ENCODE peak calls at places on chromosomes 2 and 18, in ten cellular contexts. K is left ventricle myocardium inferior, B is astrocyte of the spinal cord, P is osteocyte, O is stomach, M is tibial nerve, J is coronary artery, S is GM12865, W is ovary, N is choroid plexus epithelial cell. F is an unnamed sample.

GRCh38 chr2:46183426-46183825 is 113.8 kb upstream of the EPAS1 start:
- DNase-seq in K (no peak), M (no peak), N (no peak), O (no peak), P (no peak), S (no peak), J (no peak), W (no peak), B (no peak), F (no peak)

GRCh38 chr2:222609391-222609790 is 46.5 kb downstream of the FARSB start:
- DNase-seq in K (no peak), W (no peak), B (no peak), J (no peak), O (no peak), S (no peak), N (peak; percentile 31), P (no peak), M (no peak), F (no peak)

GRCh38 chr2:39432701-39433100 is 4.4 kb downstream of the MAP4K3 start:
- DNase-seq in N (no peak), O (no peak), K (no peak), B (no peak), J (no peak), M (no peak), W (no peak), S (no peak), P (no peak), F (no peak)

GRCh38 chr2:180873219-180873618 is 107.2 kb upstream of the UBE2E3 start:
- DNase-seq in M (no peak), O (no peak), S (no peak), K (no peak), J (no peak), B (no peak), W (no peak), P (no peak), N (no peak), F (no peak)

GRCh38 chr2:79235135-79235534 is 75.6 kb upstream of the REG3A start:
- DNase-seq in B (no peak), P (no peak), S (no peak), N (no peak), K (no peak), M (no peak), O (no peak), J (no peak), W (no peak), F (no peak)

GRCh38 chr2:135863231-135863630 is 13.0 kb downstream of the MCM6 start:
- DNase-seq in N (peak; percentile 21), O (no peak), K (no peak), W (no peak), S (no peak), P (no peak), M (no peak), J (no peak), B (no peak), F (no peak)

GRCh38 chr2:155830817-155831579 is 501.5 kb downstream of the NR4A2 start:
- DNase-seq in W (no peak), B (no peak), S (no peak), O (no peak), P (no peak), M (no peak), K (no peak), J (no peak), N (no peak), F (no peak)

GRCh38 chr2:160257015-160257741 is 57.1 kb upstream of the ITGB6 start:
- DNase-seq in S (no peak), O (no peak), M (no peak), P (no peak), K (no peak), B (no peak), N (no peak), W (no peak), J (no peak), F (no peak)

GRCh38 chr2:38037757-38038615 is 38.0 kb downstream of the CYP1B1 start:
- DNase-seq in O (no peak), J (no peak), N (peak; percentile 92), B (peak; percentile 68), S (peak; percentile 88), M (peak; percentile 41), W (peak; percentile 43), P (no peak), K (peak; percentile 32), F (no peak)

GRCh38 chr18:3861495-3861894 is 411.5 kb downstream of the TGIF1 start:
- DNase-seq in O (no peak), S (no peak), B (no peak), P (no peak), W (no peak), N (no peak), M (no peak), K (no peak), J (no peak), F (no peak)

GRCh38 chr2:232908695-232909094 is 38.6 kb downstream of the SNORC start:
- DNase-seq in J (no peak), N (no peak), K (no peak), P (no peak), W (no peak), O (no peak), M (no peak), B (no peak), S (no peak), F (no peak)

GRCh38 chr2:2328847-2329246 is 2.2 kb downstream of the MYT1L start:
- DNase-seq in W (no peak), B (no peak), K (no peak), P (no peak), J (no peak), N (peak; percentile 9), M (no peak), S (no peak), O (no peak), F (no peak)

GRCh38 chr2:241863021-241863954 is 4.6 kb upstream of the PDCD1 start:
- DNase-seq in M (no peak), J (no peak), P (no peak), W (peak; percentile 72), B (no peak), O (no peak), K (peak; percentile 8), S (peak; percentile 72), N (peak; percentile 56), F (no peak)

GRCh38 chr2:237702439-237703397 is 75.3 kb downstream of the LRRFIP1 start:
- DNase-seq in M (no peak), S (no peak), B (peak; percentile 77), O (peak; percentile 65), K (peak; percentile 61), W (peak; percentile 63), N (peak; percentile 83), P (no peak), J (no peak), F (no peak)

GRCh38 chr2:25567406-25567805 is 106.0 kb downstream of the DTNB start:
- DNase-seq in W (no peak), P (no peak), S (peak; percentile 70), N (peak; percentile 74), J (no peak), B (peak; percentile 65), M (peak; percentile 27), O (no peak), K (no peak), F (no peak)
- TF ChIP-seq CTCF in W (no peak), P (peak; percentile 64), S (peak; percentile 41), N (peak; percentile 61), J (no peak), B (peak; percentile 57), M (peak; percentile 38), O (peak; percentile 49), K (peak; percentile 53), F (no peak)

DNA sequence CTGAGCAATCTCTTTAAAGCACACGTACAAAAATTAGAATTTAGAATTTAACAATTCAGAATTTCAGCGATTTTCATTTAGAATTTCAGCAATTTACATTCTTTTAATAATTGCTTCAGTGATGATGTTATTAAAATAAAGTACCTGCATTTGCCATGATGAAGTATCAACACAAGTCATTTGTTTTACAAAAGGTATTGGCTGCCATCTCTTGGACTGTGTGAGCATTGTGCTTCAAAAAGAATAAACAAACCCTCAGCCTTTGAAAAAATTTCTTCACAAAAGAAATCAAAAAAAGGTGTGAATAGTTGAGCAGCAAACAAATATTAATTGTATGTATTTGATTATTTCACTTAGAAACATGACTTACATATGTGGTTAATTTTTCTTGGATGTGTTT is 27.1 kb upstream of the ZC3H15 start:
- DNase-seq in O (no peak), B (peak; percentile 10), N (peak; percentile 55), J (no peak), S (peak; percentile 26), K (no peak), M (no peak), W (no peak), P (no peak), F (no peak)
- TF ChIP-seq CTCF in O (no peak), B (peak; percentile 31), N (peak; percentile 40), J (no peak), S (peak; percentile 12), K (peak; percentile 37), M (no peak), W (no peak), P (peak; percentile 45), F (no peak)

GRCh38 chr2:206969192-206969591 is 29.9 kb downstream of the CPO start:
- DNase-seq in P (no peak), B (no peak), M (no peak), O (no peak), J (no peak), N (no peak), W (no peak), K (no peak), S (no peak), F (no peak)

GRCh38 chr2:206974556-206974955 is 35.2 kb downstream of the CPO start:
- DNase-seq in K (no peak), B (no peak), W (no peak), P (no peak), M (no peak), N (no peak), J (no peak), S (no peak), O (no peak), F (no peak)

GRCh38 chr2:206970589-206971375 is 31.5 kb downstream of the CPO start:
- DNase-seq in P (no peak), S (no peak), O (no peak), M (no peak), N (no peak), W (no peak), B (no peak), K (no peak), J (no peak), F (no peak)

GRCh38 chr2:206968139-206969086 is 29.1 kb downstream of the CPO start:
- DNase-seq in K (no peak), N (no peak), W (no peak), P (no peak), B (peak; percentile 49), J (no peak), S (no peak), O (no peak), M (no peak), F (no peak)

DNA sequence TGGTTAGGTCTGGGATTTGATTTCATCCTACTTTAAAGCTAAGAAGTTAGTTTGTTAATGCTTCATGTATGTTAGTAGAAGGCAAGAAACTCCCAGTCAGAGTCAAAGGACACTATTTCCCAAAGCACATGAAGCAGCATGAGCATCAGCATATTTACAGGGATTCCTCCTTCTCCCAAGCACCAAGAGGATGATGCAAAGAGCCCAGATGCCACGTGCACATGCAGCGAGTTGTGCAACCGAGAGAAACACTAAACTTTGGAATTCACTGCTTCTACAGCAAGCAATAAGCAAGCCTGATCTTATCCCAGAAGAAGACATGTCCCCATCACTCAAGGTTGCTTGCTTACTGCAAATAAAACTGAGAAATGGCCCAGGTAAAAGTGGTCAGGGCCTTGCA is 32.5 kb downstream of the CPO start:
- DNase-seq in B (no peak), N (peak; percentile 69), W (no peak), S (no peak), O (no peak), M (peak; percentile 75), J (no peak), K (no peak), P (no peak), F (no peak)
- TF ChIP-seq CTCF in B (no peak), N (no peak), W (no peak), S (no peak), O (no peak), M (no peak), J (no peak), K (no peak), P (no peak), F (no peak)

GRCh38 chr2:75982750-75983149 is 272.0 kb upstream of the GCFC2 start:
- DNase-seq in M (no peak), W (no peak), N (no peak), J (no peak), B (no peak), K (no peak), P (no peak), O (no peak), S (no peak), F (no peak)
- TF ChIP-seq CTCF in M (no peak), W (no peak), N (no peak), J (no peak), B (no peak), K (no peak), P (no peak), O (no peak), S (no peak), F (no peak)

F was measured in vagina.